ENCODE peak calls at places on chromosomes 5 and 9, in four cellular contexts. Z is NCI-H146; P is choroid plexus epithelial cell; C is activated CD4-positive, alpha-beta T cell treated with anti-CD3 and anti-CD28 coated beads for 24 hours. D is an unnamed sample.

GRCh38 chr5:53480474-53481353 is at the start of gene FST:
- DNase-seq in Z (peak; percentile 69), P (peak; percentile 42), C (no peak), D (no peak)

GRCh38 chr5:50967388-50968039 is 301.1 kb downstream of the PARP8 start:
- DNase-seq in Z (peak; percentile 81), P (no peak), C (no peak), D (peak; percentile 34)

GRCh38 chr9:110180713-110181434 is 27.1 kb downstream of the C9orf152 start:
- DNase-seq in Z (peak; percentile 0), P (peak; percentile 77), C (no peak), D (peak; percentile 38)

GRCh38 chr9:33306037-33306436 is 15.7 kb downstream of the NFX1 start:
- DNase-seq in Z (no peak), P (peak; percentile 16), C (no peak), D (no peak)

GRCh38 chr5:180606215-180606785 is 15.0 kb upstream of the SCGB3A1 start:
- DNase-seq in Z (no peak), P (no peak), C (no peak), D (no peak)

GRCh38 chr9:113563856-113564514 is 100.5 kb downstream of the RGS3 start:
- DNase-seq in Z (no peak), P (no peak), C (no peak), D (no peak)

GRCh38 chr9:134356496-134357470 is 30.5 kb downstream of the RXRA start:
- DNase-seq in Z (no peak), P (no peak), C (no peak), D (peak; percentile 52)

GRCh38 chr5:180204420-180204819 is 4.6 kb downstream of the RASGEF1C start:
- DNase-seq in Z (no peak), P (no peak), C (no peak), D (no peak)

GRCh38 chr9:114467910-114468309 is 37.4 kb downstream of the WHRN start:
- DNase-seq in Z (no peak), P (no peak), C (no peak), D (no peak)

GRCh38 chr5:133163839-133164238 is 112.0 kb downstream of the HSPA4 start:
- DNase-seq in Z (no peak), P (no peak), C (no peak), D (no peak)

GRCh38 chr5:120052916-120053828 is 410.9 kb upstream of the PRR16 start:
- DNase-seq in Z (no peak), P (peak; percentile 16), C (no peak), D (peak; percentile 12)

GRCh38 chr5:126414874-126415502 is 8.2 kb upstream of the GRAMD2B start:
- DNase-seq in Z (no peak), P (peak; percentile 84), C (no peak), D (peak; percentile 17)

GRCh38 chr5:146646441-146646840 is 130.5 kb upstream of the GPR151 start:
- DNase-seq in Z (no peak), P (no peak), C (no peak), D (no peak)

GRCh38 chr9:134112561-134112960 is 23.3 kb upstream of the WDR5 start:
- DNase-seq in Z (no peak), P (no peak), C (no peak), D (no peak)

GRCh38 chr9:109781541-109782197 is 1.7 kb downstream of the PALM2AKAP2 start:
- DNase-seq in Z (no peak), P (peak; percentile 18), C (no peak), D (no peak)

GRCh38 chr5:9505215-9505614 is 40.7 kb downstream of the SEMA5A start:
- DNase-seq in Z (no peak), P (peak; percentile 23), C (no peak), D (no peak)

GRCh38 chr5:150489358-150490295 is 18.3 kb upstream of the NDST1 start:
- DNase-seq in Z (no peak), P (peak; percentile 51), C (no peak), D (no peak)

GRCh38 chr5:72138943-72139467 is 31.7 kb downstream of the MAP1B start:
- DNase-seq in Z (no peak), P (peak; percentile 91), C (no peak), D (peak; percentile 26)

GRCh38 chr9:135095470-135096407 is 8.3 kb downstream of the OLFM1 start:
- DNase-seq in Z (no peak), P (no peak), C (no peak), D (no peak)

GRCh38 chr9:37925786-37926736 is 22.1 kb upstream of the SLC25A51 start:
- DNase-seq in Z (no peak), P (peak; percentile 40), C (no peak), D (no peak)

GRCh38 chr9:87491488-87491887 is 6.2 kb upstream of the DAPK1 start:
- DNase-seq in Z (no peak), P (no peak), C (no peak), D (no peak)

GRCh38 chr5:93300309-93300923 is 280.6 kb downstream of the NR2F1-AS1 start:
- DNase-seq in Z (peak; percentile 10), P (no peak), C (no peak), D (no peak)

GRCh38 chr9:84139296-84140100 is 158.9 kb downstream of the RMI1 start:
- DNase-seq in Z (no peak), P (peak; percentile 14), C (no peak), D (peak; percentile 52)

GRCh38 chr5:149818116-149818515 is 88.0 kb downstream of the PPARGC1B start:
- DNase-seq in Z (no peak), P (no peak), C (no peak), D (no peak)

GRCh38 chr9:137949260-137949659 is 71.7 kb downstream of the CACNA1B start:
- DNase-seq in Z (no peak), P (no peak), C (no peak), D (no peak)

GRCh38 chr9:137492464-137493162 is 33.5 kb upstream of the NSMF start:
- DNase-seq in Z (peak; percentile 47), P (no peak), C (no peak), D (no peak)

GRCh38 chr9:14962193-14962899 is 52.1 kb upstream of the FREM1 start:
- DNase-seq in Z (no peak), P (no peak), C (no peak), D (peak; percentile 36)